ENCODE peak calls at places on chromosome 7, in ten cellular contexts. One of them, this sample, is unnamed.

GRCh38 chr7:93856319-93856718 is 34.2 kb downstream of the TFPI2 start:
- DNase-seq in heart right ventricle: no peak
- DNase-seq in CD8-positive, alpha-beta T cell: no peak
- DNase-seq in upper lobe of right lung: no peak
- DNase-seq in PC-9: no peak
- DNase-seq in DND-41: no peak
- DNase-seq in cardiac fibroblast: no peak
- DNase-seq in hepatocyte: no peak
- DNase-seq in heart left ventricle: no peak
- DNase-seq in Peyer's patch: no peak
- DNase-seq in this sample: no peak

GRCh38 chr7:46607176-46607575 is 686.1 kb upstream of the IGFBP3 start:
- DNase-seq in heart right ventricle: no peak
- DNase-seq in CD8-positive, alpha-beta T cell: no peak
- DNase-seq in upper lobe of right lung: no peak
- DNase-seq in PC-9: no peak
- DNase-seq in DND-41: no peak
- DNase-seq in cardiac fibroblast: no peak
- DNase-seq in hepatocyte: no peak
- DNase-seq in heart left ventricle: no peak
- DNase-seq in Peyer's patch: no peak
- DNase-seq in this sample: no peak

GRCh38 chr7:151062111-151062398 is 2.7 kb downstream of the SLC4A2 start:
- DNase-seq in heart right ventricle: no peak
- DNase-seq in CD8-positive, alpha-beta T cell: no peak
- DNase-seq in upper lobe of right lung: no peak
- DNase-seq in PC-9: no peak
- DNase-seq in DND-41: no peak
- DNase-seq in cardiac fibroblast: no peak
- DNase-seq in hepatocyte: no peak
- DNase-seq in heart left ventricle: no peak
- DNase-seq in Peyer's patch: no peak
- DNase-seq in this sample: no peak

GRCh38 chr7:74230446-74231231 is 20.8 kb downstream of the LAT2 start:
- DNase-seq in heart right ventricle: no peak
- DNase-seq in CD8-positive, alpha-beta T cell: no peak
- DNase-seq in upper lobe of right lung: no peak
- DNase-seq in PC-9: no peak
- DNase-seq in DND-41: no peak
- DNase-seq in cardiac fibroblast: no peak
- DNase-seq in hepatocyte: no peak
- DNase-seq in heart left ventricle: no peak
- DNase-seq in Peyer's patch: no peak
- DNase-seq in this sample: no peak

GRCh38 chr7:26292768-26293560 is 1.3 kb downstream of the SNX10 start:
- DNase-seq in heart right ventricle: no peak
- DNase-seq in CD8-positive, alpha-beta T cell: no peak
- DNase-seq in upper lobe of right lung: no peak
- DNase-seq in PC-9: no peak
- DNase-seq in DND-41: no peak
- DNase-seq in cardiac fibroblast: no peak
- DNase-seq in hepatocyte: no peak
- DNase-seq in heart left ventricle: no peak
- DNase-seq in Peyer's patch: no peak
- DNase-seq in this sample: no peak

GRCh38 chr7:18698258-18698734 is 202.7 kb downstream of the HDAC9 start:
- DNase-seq in heart right ventricle: no peak
- DNase-seq in CD8-positive, alpha-beta T cell: no peak
- DNase-seq in upper lobe of right lung: no peak
- DNase-seq in PC-9: no peak
- DNase-seq in DND-41: no peak
- DNase-seq in cardiac fibroblast: no peak
- DNase-seq in hepatocyte: no peak
- DNase-seq in heart left ventricle: no peak
- DNase-seq in Peyer's patch: no peak
- DNase-seq in this sample: no peak

GRCh38 chr7:4742051-4742573 is 33.3 kb upstream of the AP5Z1 start:
- DNase-seq in heart right ventricle: no peak
- DNase-seq in CD8-positive, alpha-beta T cell: no peak
- DNase-seq in upper lobe of right lung: no peak
- DNase-seq in PC-9: no peak
- DNase-seq in DND-41: no peak
- DNase-seq in cardiac fibroblast: no peak
- DNase-seq in hepatocyte: peak; percentile 43
- DNase-seq in heart left ventricle: no peak
- DNase-seq in Peyer's patch: peak; percentile 67
- DNase-seq in this sample: no peak

GRCh38 chr7:42337225-42337905 is 100.4 kb upstream of the GLI3 start:
- DNase-seq in heart right ventricle: no peak
- DNase-seq in CD8-positive, alpha-beta T cell: no peak
- DNase-seq in upper lobe of right lung: no peak
- DNase-seq in PC-9: no peak
- DNase-seq in DND-41: no peak
- DNase-seq in cardiac fibroblast: no peak
- DNase-seq in hepatocyte: no peak
- DNase-seq in heart left ventricle: no peak
- DNase-seq in Peyer's patch: no peak
- DNase-seq in this sample: no peak

GRCh38 chr7:137953043-137953691 is 48.7 kb downstream of the CREB3L2 start:
- DNase-seq in heart right ventricle: no peak
- DNase-seq in CD8-positive, alpha-beta T cell: no peak
- DNase-seq in upper lobe of right lung: no peak
- DNase-seq in PC-9: peak; percentile 75
- DNase-seq in DND-41: no peak
- DNase-seq in cardiac fibroblast: peak; percentile 39
- DNase-seq in hepatocyte: peak; percentile 50
- DNase-seq in heart left ventricle: no peak
- DNase-seq in Peyer's patch: no peak
- DNase-seq in this sample: no peak

GRCh38 chr7:2934211-2934731 is 90.2 kb upstream of the GNA12 start:
- DNase-seq in heart right ventricle: no peak
- DNase-seq in CD8-positive, alpha-beta T cell: no peak
- DNase-seq in upper lobe of right lung: peak; percentile 36
- DNase-seq in PC-9: peak; percentile 77
- DNase-seq in DND-41: no peak
- DNase-seq in cardiac fibroblast: peak; percentile 89
- DNase-seq in hepatocyte: peak; percentile 23
- DNase-seq in heart left ventricle: no peak
- DNase-seq in Peyer's patch: peak; percentile 27
- DNase-seq in this sample: no peak

GRCh38 chr7:130154501-130155317 is 50.5 kb downstream of the TMEM209 start:
- DNase-seq in heart right ventricle: no peak
- DNase-seq in CD8-positive, alpha-beta T cell: no peak
- DNase-seq in upper lobe of right lung: no peak
- DNase-seq in PC-9: no peak
- DNase-seq in DND-41: no peak
- DNase-seq in cardiac fibroblast: no peak
- DNase-seq in hepatocyte: no peak
- DNase-seq in heart left ventricle: no peak
- DNase-seq in Peyer's patch: peak; percentile 60
- DNase-seq in this sample: no peak

GRCh38 chr7:141617280-141617679 is 66.1 kb downstream of the AGK start:
- DNase-seq in heart right ventricle: no peak
- DNase-seq in CD8-positive, alpha-beta T cell: no peak
- DNase-seq in upper lobe of right lung: no peak
- DNase-seq in PC-9: peak; percentile 61
- DNase-seq in DND-41: no peak
- DNase-seq in cardiac fibroblast: no peak
- DNase-seq in hepatocyte: no peak
- DNase-seq in heart left ventricle: no peak
- DNase-seq in Peyer's patch: no peak
- DNase-seq in this sample: no peak

GRCh38 chr7:1397491-1398327 is 61.6 kb downstream of the MICALL2 start:
- DNase-seq in heart right ventricle: no peak
- DNase-seq in CD8-positive, alpha-beta T cell: no peak
- DNase-seq in upper lobe of right lung: no peak
- DNase-seq in PC-9: no peak
- DNase-seq in DND-41: no peak
- DNase-seq in cardiac fibroblast: peak; percentile 81
- DNase-seq in hepatocyte: no peak
- DNase-seq in heart left ventricle: no peak
- DNase-seq in Peyer's patch: no peak
- DNase-seq in this sample: no peak
- TF ChIP-seq CTCF in heart right ventricle: no peak
- TF ChIP-seq CTCF in CD8-positive, alpha-beta T cell: no peak
- TF ChIP-seq CTCF in upper lobe of right lung: no peak
- TF ChIP-seq CTCF in PC-9: no peak
- TF ChIP-seq CTCF in DND-41: no peak
- TF ChIP-seq CTCF in cardiac fibroblast: no peak
- TF ChIP-seq CTCF in hepatocyte: no peak
- TF ChIP-seq CTCF in heart left ventricle: no peak
- TF ChIP-seq CTCF in Peyer's patch: no peak
- TF ChIP-seq CTCF in this sample: no peak

GRCh38 chr7:97818066-97818663 is 54.0 kb downstream of the ASNS start:
- DNase-seq in heart right ventricle: no peak
- DNase-seq in CD8-positive, alpha-beta T cell: no peak
- DNase-seq in upper lobe of right lung: no peak
- DNase-seq in PC-9: no peak
- DNase-seq in DND-41: no peak
- DNase-seq in cardiac fibroblast: no peak
- DNase-seq in hepatocyte: no peak
- DNase-seq in heart left ventricle: no peak
- DNase-seq in Peyer's patch: no peak
- DNase-seq in this sample: no peak

GRCh38 chr7:97819161-97819560 is 53.0 kb downstream of the ASNS start:
- DNase-seq in heart right ventricle: no peak
- DNase-seq in CD8-positive, alpha-beta T cell: no peak
- DNase-seq in upper lobe of right lung: no peak
- DNase-seq in PC-9: no peak
- DNase-seq in DND-41: no peak
- DNase-seq in cardiac fibroblast: no peak
- DNase-seq in hepatocyte: no peak
- DNase-seq in heart left ventricle: no peak
- DNase-seq in Peyer's patch: no peak
- DNase-seq in this sample: no peak
- TF ChIP-seq CTCF in heart right ventricle: no peak
- TF ChIP-seq CTCF in CD8-positive, alpha-beta T cell: no peak
- TF ChIP-seq CTCF in upper lobe of right lung: no peak
- TF ChIP-seq CTCF in PC-9: no peak
- TF ChIP-seq CTCF in DND-41: peak; percentile 28
- TF ChIP-seq CTCF in cardiac fibroblast: no peak
- TF ChIP-seq CTCF in hepatocyte: peak; percentile 19
- TF ChIP-seq CTCF in heart left ventricle: no peak
- TF ChIP-seq CTCF in Peyer's patch: peak; percentile 48
- TF ChIP-seq CTCF in this sample: no peak

GRCh38 chr7:157482517-157483120 is 145.8 kb downstream of the DNAJB6 start:
- DNase-seq in heart right ventricle: no peak
- DNase-seq in CD8-positive, alpha-beta T cell: peak; percentile 1
- DNase-seq in upper lobe of right lung: no peak
- DNase-seq in PC-9: no peak
- DNase-seq in DND-41: no peak
- DNase-seq in cardiac fibroblast: no peak
- DNase-seq in hepatocyte: no peak
- DNase-seq in heart left ventricle: no peak
- DNase-seq in Peyer's patch: no peak
- DNase-seq in this sample: no peak

GRCh38 chr7:157481389-157481788 is 144.6 kb downstream of the DNAJB6 start:
- DNase-seq in heart right ventricle: no peak
- DNase-seq in CD8-positive, alpha-beta T cell: peak; percentile 2
- DNase-seq in upper lobe of right lung: no peak
- DNase-seq in PC-9: no peak
- DNase-seq in DND-41: no peak
- DNase-seq in cardiac fibroblast: no peak
- DNase-seq in hepatocyte: no peak
- DNase-seq in heart left ventricle: no peak
- DNase-seq in Peyer's patch: peak; percentile 1
- DNase-seq in this sample: no peak

GRCh38 chr7:157483515-157483914 is 146.7 kb downstream of the DNAJB6 start:
- DNase-seq in heart right ventricle: no peak
- DNase-seq in CD8-positive, alpha-beta T cell: peak; percentile 45
- DNase-seq in upper lobe of right lung: no peak
- DNase-seq in PC-9: no peak
- DNase-seq in DND-41: no peak
- DNase-seq in cardiac fibroblast: no peak
- DNase-seq in hepatocyte: no peak
- DNase-seq in heart left ventricle: no peak
- DNase-seq in Peyer's patch: no peak
- DNase-seq in this sample: no peak

GRCh38 chr7:157480651-157481050 is 143.8 kb downstream of the DNAJB6 start:
- DNase-seq in heart right ventricle: no peak
- DNase-seq in CD8-positive, alpha-beta T cell: peak; percentile 46
- DNase-seq in upper lobe of right lung: no peak
- DNase-seq in PC-9: no peak
- DNase-seq in DND-41: no peak
- DNase-seq in cardiac fibroblast: no peak
- DNase-seq in hepatocyte: no peak
- DNase-seq in heart left ventricle: no peak
- DNase-seq in Peyer's patch: peak; percentile 15
- DNase-seq in this sample: no peak

GRCh38 chr7:157482011-157482410 is 145.2 kb downstream of the DNAJB6 start:
- DNase-seq in heart right ventricle: no peak
- DNase-seq in CD8-positive, alpha-beta T cell: no peak
- DNase-seq in upper lobe of right lung: no peak
- DNase-seq in PC-9: no peak
- DNase-seq in DND-41: no peak
- DNase-seq in cardiac fibroblast: no peak
- DNase-seq in hepatocyte: no peak
- DNase-seq in heart left ventricle: no peak
- DNase-seq in Peyer's patch: no peak
- DNase-seq in this sample: no peak
- TF ChIP-seq CTCF in heart right ventricle: no peak
- TF ChIP-seq CTCF in CD8-positive, alpha-beta T cell: no peak
- TF ChIP-seq CTCF in upper lobe of right lung: no peak
- TF ChIP-seq CTCF in PC-9: no peak
- TF ChIP-seq CTCF in DND-41: no peak
- TF ChIP-seq CTCF in cardiac fibroblast: no peak
- TF ChIP-seq CTCF in hepatocyte: no peak
- TF ChIP-seq CTCF in heart left ventricle: no peak
- TF ChIP-seq CTCF in Peyer's patch: no peak
- TF ChIP-seq CTCF in this sample: no peak

DNA sequence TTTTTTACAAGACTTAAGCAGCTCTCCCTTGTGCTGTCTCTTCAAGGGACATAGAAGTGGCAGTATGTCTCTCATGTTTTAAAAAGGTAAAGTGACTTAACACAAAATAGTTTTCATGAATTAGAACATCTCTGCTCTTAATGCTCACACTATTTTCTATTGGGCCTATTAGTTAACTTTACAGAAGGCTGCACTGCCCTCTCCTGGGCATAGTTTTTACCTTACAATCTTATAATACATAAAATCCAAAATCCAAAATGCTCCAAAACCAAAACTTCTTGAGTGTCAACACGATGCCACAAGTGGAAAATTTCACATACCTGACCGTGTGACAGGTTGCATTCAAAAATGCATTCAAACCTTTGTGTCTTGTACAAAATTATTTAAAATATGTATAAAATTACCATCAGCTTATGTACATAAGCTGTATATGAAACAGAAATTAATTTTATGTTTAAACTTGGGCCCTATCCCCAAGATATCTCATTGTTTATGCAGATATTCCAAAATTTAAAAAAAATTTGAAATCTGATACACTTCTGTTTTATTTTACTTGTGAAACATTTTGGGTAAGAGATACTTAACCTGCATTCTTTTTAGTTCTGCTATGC is 25.8 kb downstream of the TES start:
- DNase-seq in heart right ventricle: peak; percentile 61
- DNase-seq in CD8-positive, alpha-beta T cell: peak; percentile 68
- DNase-seq in upper lobe of right lung: no peak
- DNase-seq in PC-9: no peak
- DNase-seq in DND-41: peak; percentile 69
- DNase-seq in cardiac fibroblast: peak; percentile 76
- DNase-seq in hepatocyte: peak; percentile 65
- DNase-seq in heart left ventricle: peak; percentile 52
- DNase-seq in Peyer's patch: no peak
- DNase-seq in this sample: no peak
- TF ChIP-seq CTCF in heart right ventricle: peak; percentile 79
- TF ChIP-seq CTCF in CD8-positive, alpha-beta T cell: peak; percentile 87
- TF ChIP-seq CTCF in upper lobe of right lung: peak; percentile 62
- TF ChIP-seq CTCF in PC-9: peak; percentile 76
- TF ChIP-seq CTCF in DND-41: peak; percentile 70
- TF ChIP-seq CTCF in cardiac fibroblast: peak; percentile 27
- TF ChIP-seq CTCF in hepatocyte: peak; percentile 69
- TF ChIP-seq CTCF in heart left ventricle: peak; percentile 65
- TF ChIP-seq CTCF in Peyer's patch: peak; percentile 70
- TF ChIP-seq CTCF in this sample: no peak

This sample was measured in activated B cell treated with CpG ODN at 0.5 μM for 24 hours.